ENCODE peak calls at places on chromosomes 3 and 15, in four cellular contexts. O is A673, F is ascending aorta, E is HCT116. P is an unnamed sample.

GRCh38 chr15:68729789-68730201 is 90.9 kb downstream of the ANP32A start:
- DNase-seq in E (no peak), F (no peak), O (no peak), P (no peak)

GRCh38 chr3:64131755-64132154 is 93.5 kb downstream of the PRICKLE2 start:
- DNase-seq in E (no peak), O (no peak), F (no peak), P (no peak)

GRCh38 chr3:61449327-61450040 is 111.9 kb upstream of the PTPRG start:
- DNase-seq in O (no peak), E (no peak), F (no peak), P (no peak)

GRCh38 chr3:46406786-46407611 is at the start of the genes CCR5AS and CCRL2:
- DNase-seq in F (peak; percentile 74), E (no peak), O (no peak), P (no peak)

GRCh38 chr3:43345246-43345645 is 58.9 kb downstream of the SNRK start:
- DNase-seq in O (no peak), F (no peak), E (no peak), P (no peak)

GRCh38 chr15:48680841-48681240 is 35.3 kb upstream of the FBN1 start:
- DNase-seq in O (no peak), E (no peak), F (no peak), P (no peak)

GRCh38 chr3:62670351-62670750 is 204.9 kb downstream of the CADPS start:
- DNase-seq in F (no peak), E (no peak), O (no peak), P (no peak)

GRCh38 chr3:140091143-140091542 is 156.2 kb downstream of the CLSTN2 start:
- DNase-seq in O (no peak), F (no peak), E (no peak), P (no peak)

GRCh38 chr3:82085356-82085755 is 323.9 kb upstream of the GBE1 start:
- DNase-seq in E (no peak), O (no peak), F (no peak), P (no peak)

GRCh38 chr15:90948506-90948905 is 6.2 kb upstream of the RCCD1 start:
- DNase-seq in E (no peak), F (no peak), O (no peak), P (no peak)

GRCh38 chr3:111033470-111034108 is 38.0 kb upstream of the NECTIN3 start:
- DNase-seq in O (no peak), F (no peak), E (no peak), P (no peak)

DNA sequence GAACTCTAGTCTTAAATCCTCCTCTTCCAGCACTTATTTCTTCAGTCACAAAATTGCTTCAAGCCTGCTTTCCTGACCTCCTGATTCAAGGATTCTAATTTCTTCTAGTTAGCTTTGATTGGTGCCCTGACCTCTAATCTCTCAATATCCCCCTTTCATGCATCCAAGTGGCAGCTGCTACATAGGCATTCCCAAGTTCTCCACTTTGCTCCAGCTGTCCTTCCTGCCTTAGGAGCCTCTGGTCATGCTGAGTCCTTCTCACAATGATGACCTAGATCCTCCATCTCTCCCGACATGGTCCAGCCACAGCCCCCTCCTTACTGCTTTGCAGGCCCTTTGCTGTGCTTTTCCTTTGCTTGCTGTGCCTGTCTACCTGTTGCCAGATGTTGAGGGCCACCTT is 347.8 kb upstream of the C2CD4B start:
- DNase-seq in F (no peak), E (no peak), O (no peak), P (no peak)
- H3K4me1 ChIP-seq in F (no peaks in the 10 kb centered on the region), E (no peaks in the 10 kb centered on the region), O (no peaks in the 10 kb centered on the region), P (no peaks in the 10 kb centered on the region)

DNA sequence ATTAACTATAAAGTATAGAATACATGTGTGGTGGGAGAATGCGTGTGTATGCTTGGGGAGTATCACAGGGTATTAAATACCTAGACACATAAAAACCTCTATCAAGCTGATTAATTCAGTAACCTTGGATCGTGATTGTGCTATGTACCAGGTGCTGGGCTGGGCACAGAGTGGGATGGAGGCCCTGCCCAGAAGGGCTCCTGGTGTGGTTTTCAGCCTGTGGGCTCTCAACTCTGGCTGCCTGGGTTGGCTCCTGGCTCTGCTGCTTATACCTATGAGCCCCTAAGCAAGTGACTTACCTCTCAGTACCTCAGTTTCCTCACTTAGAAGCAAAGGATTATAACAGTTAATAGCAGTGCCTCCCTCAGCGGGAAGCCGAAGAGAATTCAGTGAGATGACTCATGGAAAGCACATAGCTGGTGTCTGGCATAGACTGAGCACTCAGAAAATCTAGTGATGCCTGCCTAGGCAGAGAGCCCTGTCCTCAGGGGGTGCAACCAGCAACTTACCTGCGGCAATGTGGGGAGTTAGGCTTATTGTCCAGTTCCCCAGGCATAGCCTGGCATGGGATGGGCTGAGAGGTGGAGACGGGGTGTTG is 90.6 kb upstream of the MYZAP start:
- DNase-seq in F (no peak), O (peak; percentile 25), E (no peak), P (no peak)
- H3K4me1 ChIP-seq in F (peaks cover 3% of the 10 kb centered on the region), O (no peaks in the 10 kb centered on the region), E (peaks cover 36% of the 10 kb centered on the region), P (no peaks in the 10 kb centered on the region)

GRCh38 chr3:15794842-15795562 is 2.8 kb downstream of the ANKRD28 start:
- DNase-seq in F (no peak), O (no peak), E (no peak), P (no peak)
- H3K4me1 ChIP-seq in F (peaks cover 6% of the 10 kb centered on the region), O (peaks cover 30% of the 10 kb centered on the region), E (peaks cover 59% of the 10 kb centered on the region), P (peaks cover 18% of the 10 kb centered on the region)

DNA sequence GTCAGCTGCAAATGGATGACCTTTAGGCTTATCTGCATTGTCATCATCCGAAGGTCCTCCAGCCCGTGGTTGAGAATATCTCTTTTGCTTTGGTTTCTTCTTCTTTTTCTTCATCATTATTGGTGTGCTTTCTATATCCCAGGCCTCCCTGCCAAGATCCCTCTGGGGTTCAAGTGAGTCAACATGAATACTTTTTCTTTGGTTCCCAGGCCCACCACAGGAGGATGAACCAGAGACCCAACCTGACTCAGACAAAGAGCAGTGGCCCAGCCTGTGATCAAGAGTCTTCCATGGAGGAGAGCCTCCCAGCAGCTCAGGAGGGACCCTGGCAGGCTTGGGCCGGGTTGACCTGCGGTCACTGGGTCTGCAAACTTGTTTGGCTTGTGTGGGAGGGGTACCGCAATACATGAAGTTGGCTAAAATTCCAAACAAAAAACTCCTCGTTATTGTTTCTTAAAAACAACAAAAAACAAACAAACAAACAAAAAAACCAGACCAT is 104.2 kb downstream of the MAP4 start:
- DNase-seq in F (no peak), E (no peak), O (no peak), P (no peak)
- H3K4me1 ChIP-seq in F (no peaks in the 10 kb centered on the region), E (peaks cover 36% of the 10 kb centered on the region), O (no peaks in the 10 kb centered on the region), P (no peaks in the 10 kb centered on the region)

DNA sequence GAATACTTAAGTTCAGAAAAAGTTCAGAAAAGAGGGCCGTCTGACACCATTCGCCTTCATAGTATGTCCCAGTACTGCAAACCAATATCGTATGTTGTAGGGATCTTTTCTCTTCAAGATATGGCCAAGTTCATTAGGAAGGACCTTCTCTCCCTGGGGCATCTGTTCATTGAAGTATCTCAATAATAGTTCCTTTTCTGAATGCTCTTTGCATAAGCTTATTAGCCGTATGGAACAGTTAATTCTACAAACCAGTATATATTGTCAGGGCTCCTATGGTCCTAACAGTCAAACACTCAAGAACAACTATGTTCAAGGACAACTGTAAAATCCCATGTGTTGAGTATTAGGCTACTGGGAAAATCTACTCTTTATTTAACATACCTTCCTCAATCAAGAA is 203.1 kb downstream of the KLHL25 start:
- DNase-seq in O (no peak), F (no peak), E (no peak), P (no peak)
- H3K4me1 ChIP-seq in O (no peaks in the 10 kb centered on the region), F (no peaks in the 10 kb centered on the region), E (peaks cover 11% of the 10 kb centered on the region), P (no peaks in the 10 kb centered on the region)

GRCh38 chr15:67127925-67128324 is 62.5 kb downstream of the SMAD3 start:
- DNase-seq in E (peak; percentile 76), F (no peak), O (no peak), P (peak; percentile 95)
- H3K4me1 ChIP-seq in E (peaks cover 98% of the 10 kb centered on the region), F (peaks cover 17% of the 10 kb centered on the region), O (peaks cover 19% of the 10 kb centered on the region), P (peaks cover 98% of the 10 kb centered on the region)

GRCh38 chr3:34178415-34178814 is 380.0 kb downstream of the PDCD6IP start:
- DNase-seq in F (no peak), O (no peak), E (no peak), P (no peak)

GRCh38 chr3:34185301-34185700 is 386.9 kb downstream of the PDCD6IP start:
- DNase-seq in F (no peak), O (no peak), E (no peak), P (no peak)

GRCh38 chr3:34180532-34180931 is 382.1 kb downstream of the PDCD6IP start:
- DNase-seq in O (no peak), F (no peak), E (no peak), P (no peak)

GRCh38 chr3:34183114-34183513 is 384.7 kb downstream of the PDCD6IP start:
- DNase-seq in E (no peak), O (no peak), F (no peak), P (no peak)

GRCh38 chr3:34183581-34184313 is 385.3 kb downstream of the PDCD6IP start:
- DNase-seq in O (no peak), F (no peak), E (no peak), P (no peak)
- H3K4me1 ChIP-seq in O (peaks cover 14% of the 10 kb centered on the region), F (no peaks in the 10 kb centered on the region), E (no peaks in the 10 kb centered on the region), P (no peaks in the 10 kb centered on the region)

GRCh38 chr3:157064402-157064801 is 95.5 kb downstream of the CCNL1 start:
- DNase-seq in E (no peak), O (no peak), F (no peak), P (no peak)
- H3K4me1 ChIP-seq in E (no peaks in the 10 kb centered on the region), O (peaks cover 28% of the 10 kb centered on the region), F (no peaks in the 10 kb centered on the region), P (peaks cover 4% of the 10 kb centered on the region)

GRCh38 chr15:101193781-101194180 is 58.1 kb downstream of the CHSY1 start:
- DNase-seq in O (no peak), E (no peak), F (no peak), P (no peak)
- H3K4me1 ChIP-seq in O (peaks cover 25% of the 10 kb centered on the region), E (peaks cover 3% of the 10 kb centered on the region), F (no peaks in the 10 kb centered on the region), P (peaks cover 47% of the 10 kb centered on the region)

P was measured in Panc1.